ENCODE peak calls at places on chromosomes 5 and 9, in six cellular contexts. Q, X, L, Z, S and B are unnamed samples.

GRCh38 chr9:69171049-69171448 is 3.0 kb upstream of the TJP2 start:
- DNase-seq in Q (no peak), X (no peak), L (no peak), Z (peak), S (no peak), B (no peak)

GRCh38 chr5:154260860-154261235 is 70.3 kb downstream of the GALNT10 start:
- DNase-seq in Q (no peak), X (no peak), L (no peak), Z (no peak), S (no peak), B (no peak)

GRCh38 chr5:140554454-140554853 is 2.8 kb downstream of the SRA1 start:
- DNase-seq in Q (no peak), X (no peak), L (no peak), Z (no peak), S (no peak), B (no peak)

GRCh38 chr5:106677057-106677456 is 993.7 kb downstream of the EFNA5 start:
- DNase-seq in Q (no peak), X (no peak), L (no peak), Z (no peak), S (no peak), B (no peak)

GRCh38 chr5:126095001-126095400 is 328.2 kb upstream of the GRAMD2B start:
- DNase-seq in Q (no peak), X (no peak), L (no peak), Z (no peak), S (no peak), B (no peak)

GRCh38 chr5:145340099-145340498 is 495.0 kb downstream of the PRELID2 start:
- DNase-seq in Q (no peak), X (no peak), L (no peak), Z (no peak), S (no peak), B (no peak)

GRCh38 chr5:30401479-30402058 is 791.9 kb upstream of the CDH6 start:
- DNase-seq in Q (peak), X (peak), L (peak), Z (peak), S (peak), B (peak)

GRCh38 chr5:93572101-93572772 is 8.8 kb downstream of the NR2F1-AS1 start:
- DNase-seq in Q (peak), X (no peak), L (no peak), Z (no peak), S (no peak), B (no peak)

GRCh38 chr9:17005085-17005484 is 129.8 kb upstream of the CNTLN start:
- DNase-seq in Q (no peak), X (no peak), L (no peak), Z (peak), S (peak), B (peak)

GRCh38 chr5:148909001-148909400 is 82.6 kb downstream of the ADRB2 start:
- DNase-seq in Q (no peak), X (no peak), L (no peak), Z (no peak), S (no peak), B (no peak)

GRCh38 chr5:3428355-3428754 is 167.3 kb upstream of the IRX1 start:
- DNase-seq in Q (peak), X (no peak), L (no peak), Z (no peak), S (peak), B (no peak)

GRCh38 chr5:157378509-157378908 is 81.5 kb upstream of the NIPAL4 start:
- DNase-seq in Q (no peak), X (no peak), L (no peak), Z (no peak), S (no peak), B (no peak)

GRCh38 chr9:135701067-135701967 is 668 bp upstream of the KCNT1 start:
- DNase-seq in Q (no peak), X (no peak), L (no peak), Z (peak), S (no peak), B (no peak)

GRCh38 chr5:53338971-53339370 is 141.5 kb upstream of the FST start:
- DNase-seq in Q (no peak), X (no peak), L (no peak), Z (no peak), S (no peak), B (no peak)

GRCh38 chr5:74631088-74631960 is 9.2 kb downstream of the ENC1 start:
- DNase-seq in Q (peak), X (no peak), L (no peak), Z (no peak), S (no peak), B (peak)